ENCODE peak calls at places on chromosomes 6 and 20, in nine cellular contexts. W, X, J, M, C, P, K, Z and L are unnamed samples.

GRCh38 chr6:12363651-12364381 is 73.7 kb downstream of the EDN1 start:
- DNase-seq in C (no peak), X (peak), Z (no peak), J (no peak), M (no peak), W (no peak), P (no peak), K (no peak), L (no peak)

GRCh38 chr6:149898966-149899365 is 1.1 kb upstream of the RAET1E start:
- DNase-seq in M (peak), W (no peak), J (no peak), K (no peak), Z (no peak), P (no peak), X (no peak), C (no peak), L (no peak)

GRCh38 chr6:119076173-119076965 is 2.1 kb downstream of the FAM184A start:
- DNase-seq in C (no peak), K (no peak), J (no peak), P (no peak), W (no peak), X (no peak), Z (no peak), M (no peak), L (no peak)

GRCh38 chr20:36830791-36831691 is 44.9 kb upstream of the TLDC2 start:
- DNase-seq in P (no peak), K (no peak), C (no peak), Z (no peak), M (no peak), W (peak), X (no peak), J (peak), L (no peak)

GRCh38 chr6:14502551-14502950 is 385.0 kb downstream of the CD83 start:
- DNase-seq in Z (no peak), M (no peak), W (no peak), K (no peak), C (no peak), X (no peak), P (no peak), J (no peak), L (no peak)

GRCh38 chr6:157380458-157380778 is 572 bp upstream of the ZDHHC14 start:
- DNase-seq in M (no peak), X (no peak), W (no peak), P (no peak), C (no peak), Z (no peak), J (no peak), K (no peak), L (no peak)

GRCh38 chr6:81614292-81614691 is 138.2 kb downstream of the TENT5A start:
- DNase-seq in C (no peak), P (no peak), X (peak), W (no peak), K (no peak), M (no peak), Z (no peak), J (peak), L (no peak)

GRCh38 chr6:108730556-108731228 is 117.5 kb upstream of the ARMC2 start:
- DNase-seq in J (no peak), P (no peak), W (no peak), M (no peak), C (no peak), Z (peak), X (no peak), K (no peak), L (no peak)

GRCh38 chr6:31940256-31940664 is 5.6 kb upstream of the CFB start:
- DNase-seq in J (peak), C (no peak), W (no peak), M (no peak), P (no peak), Z (no peak), X (no peak), K (no peak), L (no peak)

GRCh38 chr6:157381631-157382621 is 936 bp downstream of the ZDHHC14 start:
- DNase-seq in J (peak), K (peak), P (peak), W (peak), C (peak), M (no peak), X (peak), Z (peak), L (peak)

GRCh38 chr20:48919882-48920526 is 1.5 kb upstream of the ARFGEF2 start:
- DNase-seq in Z (no peak), W (no peak), K (no peak), P (no peak), C (no peak), M (no peak), J (no peak), X (no peak), L (no peak)

GRCh38 chr20:48039514-48039913 is 254.2 kb upstream of the SULF2 start:
- DNase-seq in X (no peak), M (no peak), Z (no peak), J (no peak), W (no peak), K (no peak), C (no peak), P (no peak), L (no peak)

GRCh38 chr6:113122060-113122459 is 735.1 kb upstream of the MARCKS start:
- DNase-seq in M (no peak), K (no peak), Z (no peak), X (no peak), P (no peak), C (no peak), W (no peak), J (peak), L (no peak)

GRCh38 chr20:56382696-56383095 is 9.3 kb downstream of the AURKA start:
- DNase-seq in P (no peak), M (no peak), X (no peak), J (no peak), W (no peak), K (no peak), C (no peak), Z (no peak), L (no peak)

GRCh38 chr6:422423-423061 is 31.0 kb downstream of the IRF4 start:
- DNase-seq in C (no peak), M (no peak), X (no peak), W (no peak), K (peak), Z (no peak), P (no peak), J (peak), L (no peak)

GRCh38 chr20:4949833-4950178 is 51.5 kb downstream of the SLC23A2 start:
- DNase-seq in W (peak), X (peak), J (peak), P (no peak), K (no peak), C (no peak), Z (no peak), M (no peak), L (peak)

GRCh38 chr6:137518584-137518983 is 24.4 kb upstream of the OLIG3 start:
- DNase-seq in M (no peak), P (no peak), J (no peak), Z (no peak), X (no peak), W (no peak), K (no peak), C (no peak), L (no peak)

GRCh38 chr6:55594442-55594841 is 15.4 kb upstream of the HMGCLL1 start:
- DNase-seq in M (no peak), P (no peak), W (no peak), J (no peak), C (no peak), Z (no peak), K (no peak), X (no peak), L (no peak)

GRCh38 chr6:90409700-90410099 is 113.1 kb upstream of the BACH2 start:
- DNase-seq in W (no peak), X (no peak), J (no peak), K (no peak), Z (no peak), C (no peak), M (no peak), P (no peak), L (no peak)

GRCh38 chr6:161575508-161576254 is 301.8 kb upstream of the AGPAT4 start:
- DNase-seq in M (no peak), K (no peak), Z (no peak), X (no peak), J (no peak), W (no peak), C (no peak), P (no peak), L (no peak)

GRCh38 chr20:1909097-1909496 is 13.9 kb downstream of the SIRPA start:
- DNase-seq in C (no peak), M (no peak), J (no peak), X (no peak), P (no peak), W (no peak), Z (no peak), K (no peak), L (no peak)

GRCh38 chr6:137342607-137343186 is 123.5 kb upstream of the IFNGR1 start:
- DNase-seq in W (no peak), P (no peak), Z (no peak), X (no peak), C (no peak), M (no peak), J (no peak), K (no peak), L (no peak)

GRCh38 chr6:72328775-72329174 is 293.1 kb upstream of the KCNQ5 start:
- DNase-seq in Z (no peak), W (no peak), X (no peak), J (no peak), M (no peak), P (no peak), C (no peak), K (no peak), L (no peak)

GRCh38 chr20:21202284-21202683 is 76.4 kb downstream of the KIZ start:
- DNase-seq in J (peak), P (no peak), K (no peak), Z (no peak), W (no peak), C (no peak), M (no peak), X (no peak), L (no peak)

GRCh38 chr6:67541591-67541990 is 1093.5 kb upstream of the ADGRB3 start:
- DNase-seq in C (no peak), M (no peak), P (no peak), Z (no peak), K (no peak), W (no peak), J (no peak), X (no peak), L (no peak)

GRCh38 chr6:123415844-123416468 is 220.8 kb downstream of the TRDN start:
- DNase-seq in W (peak), P (peak), Z (peak), K (no peak), X (peak), C (no peak), J (peak), M (no peak), L (no peak)

GRCh38 chr6:147135211-147135672 is 69.0 kb upstream of the STXBP5 start:
- DNase-seq in M (no peak), X (peak), Z (no peak), C (no peak), P (no peak), J (no peak), K (no peak), W (no peak), L (no peak)

GRCh38 chr6:105648276-105648675 is 245.4 kb upstream of the PREP start:
- DNase-seq in P (no peak), Z (no peak), K (no peak), M (no peak), C (no peak), X (no peak), W (no peak), J (no peak), L (no peak)

GRCh38 chr6:54072708-54073313 is 38.4 kb upstream of the MLIP start:
- DNase-seq in K (no peak), M (no peak), Z (no peak), C (no peak), W (no peak), X (no peak), J (no peak), P (no peak), L (no peak)